ENCODE peak calls at places on chromosomes 3 and 15, in six cellular contexts. A, I, R, G, E and W are unnamed samples.

GRCh38 chr3:98962189-98962930 is 60.9 kb upstream of the DCBLD2 start:
- DNase-seq in E (no peak), R (peak; percentile 99), A (no peak), G (no peak), I (no peak), W (no peak)

GRCh38 chr3:70516081-70516480 is 203.6 kb upstream of the MDFIC2 start:
- DNase-seq in G (no peak), A (no peak), E (no peak), I (no peak), R (no peak), W (no peak)

GRCh38 chr3:99118381-99118780 is 216.9 kb upstream of the DCBLD2 start:
- DNase-seq in I (no peak), R (peak; percentile 31), E (no peak), G (no peak), A (no peak), W (no peak)

GRCh38 chr3:33315826-33316225 is 38.6 kb downstream of the FBXL2 start:
- DNase-seq in R (peak; percentile 84), A (no peak), E (no peak), I (no peak), G (no peak), W (no peak)

GRCh38 chr15:90347666-90348065 is 4.4 kb upstream of the ZNF774 start:
- DNase-seq in R (no peak), E (no peak), I (no peak), G (no peak), A (no peak), W (no peak)

GRCh38 chr15:85010472-85011209 is 29.0 kb downstream of the PDE8A start:
- DNase-seq in E (no peak), R (no peak), I (peak; percentile 31), G (no peak), A (no peak), W (no peak)

GRCh38 chr15:43800286-43801136 is at the start of gene HYPK:
- DNase-seq in R (peak; percentile 79), A (no peak), E (peak; percentile 54), G (peak; percentile 92), I (peak; percentile 69), W (peak; percentile 84)

GRCh38 chr3:144175644-144176425 is 204.2 kb downstream of the DIPK2A start:
- DNase-seq in E (no peak), I (no peak), G (no peak), R (no peak), A (no peak), W (no peak)

GRCh38 chr15:50024183-50024795 is 94.7 kb downstream of the ATP8B4 start:
- DNase-seq in G (no peak), I (no peak), R (no peak), A (no peak), E (no peak), W (no peak)

GRCh38 chr3:43770426-43771103 is 79.8 kb downstream of the ABHD5 start:
- DNase-seq in I (no peak), R (no peak), E (no peak), A (no peak), G (no peak), W (no peak)

GRCh38 chr15:94670436-94671034 is 439.2 kb downstream of the MCTP2 start:
- DNase-seq in E (peak; percentile 60), G (no peak), I (peak; percentile 77), R (peak; percentile 44), A (no peak), W (peak; percentile 13)

GRCh38 chr3:24259901-24260512 is 234.6 kb downstream of the THRB start:
- DNase-seq in E (no peak), I (no peak), G (no peak), A (no peak), R (no peak), W (no peak)

GRCh38 chr15:75656813-75657212 is 9.1 kb downstream of the SNX33 start:
- DNase-seq in E (no peak), A (no peak), G (no peak), I (no peak), R (no peak), W (no peak)